ENCODE peak calls at places on chromosomes 11 and 22, in five cellular contexts. One of them, this sample, is unnamed.

GRCh38 chr11:129214710-129215295 is 22.7 kb upstream of the ARHGAP32 start:
- DNase-seq in K562: no peak
- DNase-seq in A549: no peak
- DNase-seq in HepG2: no peak
- DNase-seq in H1: no peak
- DNase-seq in this sample: no peak

GRCh38 chr11:35550374-35551036 is 25.1 kb upstream of the PAMR1 start:
- DNase-seq in K562: no peak
- DNase-seq in A549: no peak
- DNase-seq in HepG2: no peak
- DNase-seq in H1: no peak
- DNase-seq in this sample: no peak

GRCh38 chr22:20258584-20259335 is 9.4 kb downstream of the RTN4R start:
- DNase-seq in K562: peak; percentile 98
- DNase-seq in A549: no peak
- DNase-seq in HepG2: no peak
- DNase-seq in H1: no peak
- DNase-seq in this sample: no peak

GRCh38 chr11:122105009-122105828 is 10.8 kb downstream of the BLID start:
- DNase-seq in K562: no peak
- DNase-seq in A549: no peak
- DNase-seq in HepG2: no peak
- DNase-seq in H1: no peak
- DNase-seq in this sample: no peak

GRCh38 chr22:31279821-31280496 is 12.3 kb downstream of the PIK3IP1 start:
- DNase-seq in K562: no peak
- DNase-seq in A549: no peak
- DNase-seq in HepG2: no peak
- DNase-seq in H1: no peak
- DNase-seq in this sample: no peak

GRCh38 chr11:14934641-14935351 is 37.4 kb downstream of the CALCA start:
- DNase-seq in K562: no peak
- DNase-seq in A549: no peak
- DNase-seq in HepG2: no peak
- DNase-seq in H1: no peak
- DNase-seq in this sample: no peak

GRCh38 chr11:44505591-44506054 is 59.8 kb upstream of the CD82 start:
- DNase-seq in K562: no peak
- DNase-seq in A549: no peak
- DNase-seq in HepG2: no peak
- DNase-seq in H1: no peak
- DNase-seq in this sample: no peak

GRCh38 chr22:19882446-19883381 is 28.0 kb upstream of the GNB1L start:
- DNase-seq in K562: no peak
- DNase-seq in A549: no peak
- DNase-seq in HepG2: no peak
- DNase-seq in H1: peak; percentile 43
- DNase-seq in this sample: no peak

GRCh38 chr11:112355726-112356125 is 95.1 kb upstream of the PLET1 start:
- DNase-seq in K562: peak; percentile 40
- DNase-seq in A549: no peak
- DNase-seq in HepG2: no peak
- DNase-seq in H1: peak; percentile 56
- DNase-seq in this sample: no peak

GRCh38 chr11:134101292-134101691 is 32.4 kb downstream of the JAM3 start:
- DNase-seq in K562: no peak
- DNase-seq in A549: no peak
- DNase-seq in HepG2: no peak
- DNase-seq in H1: no peak
- DNase-seq in this sample: no peak

GRCh38 chr11:89293966-89294679 is 116.4 kb downstream of the TYR start:
- DNase-seq in K562: no peak
- DNase-seq in A549: no peak
- DNase-seq in HepG2: no peak
- DNase-seq in H1: peak; percentile 71
- DNase-seq in this sample: no peak

GRCh38 chr22:46105494-46106278 is 44.6 kb upstream of the PPARA start:
- DNase-seq in K562: no peak
- DNase-seq in A549: peak; percentile 62
- DNase-seq in HepG2: peak; percentile 87
- DNase-seq in H1: no peak
- DNase-seq in this sample: no peak

GRCh38 chr11:106956887-106957505 is 61.3 kb downstream of the GUCY1A2 start:
- DNase-seq in K562: no peak
- DNase-seq in A549: no peak
- DNase-seq in HepG2: no peak
- DNase-seq in H1: peak; percentile 62
- DNase-seq in this sample: no peak

GRCh38 chr22:35959121-35959800 is 69.4 kb downstream of the RBFOX2 start:
- DNase-seq in K562: no peak
- DNase-seq in A549: no peak
- DNase-seq in HepG2: no peak
- DNase-seq in H1: no peak
- DNase-seq in this sample: no peak

GRCh38 chr11:36131719-36132349 is 157.4 kb downstream of the COMMD9 start:
- DNase-seq in K562: peak; percentile 45
- DNase-seq in A549: no peak
- DNase-seq in HepG2: peak; percentile 20
- DNase-seq in H1: peak; percentile 66
- DNase-seq in this sample: no peak

GRCh38 chr22:34841321-34841901 is 224.5 kb upstream of the ISX start:
- DNase-seq in K562: no peak
- DNase-seq in A549: no peak
- DNase-seq in HepG2: no peak
- DNase-seq in H1: no peak
- DNase-seq in this sample: no peak

GRCh38 chr11:75056806-75057205 is 39.9 kb downstream of the OR2AT4 start:
- DNase-seq in K562: no peak
- DNase-seq in A549: no peak
- DNase-seq in HepG2: no peak
- DNase-seq in H1: no peak
- DNase-seq in this sample: no peak

GRCh38 chr22:18147791-18148507 is 2.0 kb upstream of the USP18 start:
- DNase-seq in K562: no peak
- DNase-seq in A549: no peak
- DNase-seq in HepG2: no peak
- DNase-seq in H1: no peak
- DNase-seq in this sample: no peak

GRCh38 chr11:100667449-100667848 is 19.6 kb upstream of the ARHGAP42 start:
- DNase-seq in K562: no peak
- DNase-seq in A549: no peak
- DNase-seq in HepG2: no peak
- DNase-seq in H1: no peak
- DNase-seq in this sample: no peak

GRCh38 chr11:100663996-100664395 is 23.1 kb upstream of the ARHGAP42 start:
- DNase-seq in K562: no peak
- DNase-seq in A549: no peak
- DNase-seq in HepG2: no peak
- DNase-seq in H1: no peak
- DNase-seq in this sample: no peak

GRCh38 chr11:100663583-100663982 is 23.5 kb upstream of the ARHGAP42 start:
- DNase-seq in K562: no peak
- DNase-seq in A549: no peak
- DNase-seq in HepG2: no peak
- DNase-seq in H1: no peak
- DNase-seq in this sample: no peak
- TF ChIP-seq HDAC2 in K562: no peak
- TF ChIP-seq HDAC2 in A549: no peak
- TF ChIP-seq HDAC2 in HepG2: no peak
- TF ChIP-seq HDAC2 in H1: no peak
- TF ChIP-seq HDAC2 in this sample: no peak

GRCh38 chr11:94960488-94960887 is 12.9 kb downstream of the CWC15 start:
- DNase-seq in K562: no peak
- DNase-seq in A549: no peak
- DNase-seq in HepG2: no peak
- DNase-seq in H1: no peak
- DNase-seq in this sample: no peak

GRCh38 chr11:94959179-94959578 is 14.2 kb downstream of the CWC15 start:
- DNase-seq in K562: no peak
- DNase-seq in A549: no peak
- DNase-seq in HepG2: no peak
- DNase-seq in H1: no peak
- DNase-seq in this sample: no peak

GRCh38 chr11:94961255-94961654 is 12.1 kb downstream of the CWC15 start:
- DNase-seq in K562: no peak
- DNase-seq in A549: no peak
- DNase-seq in HepG2: no peak
- DNase-seq in H1: no peak
- DNase-seq in this sample: no peak

GRCh38 chr11:94956963-94957362 is 16.4 kb downstream of the CWC15 start:
- DNase-seq in K562: no peak
- DNase-seq in A549: no peak
- DNase-seq in HepG2: no peak
- DNase-seq in H1: no peak
- DNase-seq in this sample: no peak

GRCh38 chr11:94958118-94958517 is 15.2 kb downstream of the CWC15 start:
- DNase-seq in K562: no peak
- DNase-seq in A549: no peak
- DNase-seq in HepG2: no peak
- DNase-seq in H1: no peak
- DNase-seq in this sample: no peak
- TF ChIP-seq HDAC2 in K562: no peak
- TF ChIP-seq HDAC2 in A549: no peak
- TF ChIP-seq HDAC2 in HepG2: no peak
- TF ChIP-seq HDAC2 in H1: no peak
- TF ChIP-seq HDAC2 in this sample: no peak

GRCh38 chr11:76153609-76153949 is 52.7 kb downstream of the WNT11 start:
- DNase-seq in K562: no peak
- DNase-seq in A549: no peak
- DNase-seq in HepG2: peak; percentile 49
- DNase-seq in H1: no peak
- DNase-seq in this sample: no peak
- TF ChIP-seq HDAC2 in K562: no peak
- TF ChIP-seq HDAC2 in A549: no peak
- TF ChIP-seq HDAC2 in HepG2: no peak
- TF ChIP-seq HDAC2 in H1: no peak
- TF ChIP-seq HDAC2 in this sample: no peak

GRCh38 chr11:131353761-131354160 is 16.7 kb upstream of the NTM start:
- DNase-seq in K562: no peak
- DNase-seq in A549: no peak
- DNase-seq in HepG2: no peak
- DNase-seq in H1: no peak
- DNase-seq in this sample: no peak
- TF ChIP-seq HDAC2 in K562: no peak
- TF ChIP-seq HDAC2 in A549: no peak
- TF ChIP-seq HDAC2 in HepG2: no peak
- TF ChIP-seq HDAC2 in H1: no peak
- TF ChIP-seq HDAC2 in this sample: no peak

GRCh38 chr11:83195176-83195531 is 1.6 kb downstream of the ANKRD42 start:
- DNase-seq in K562: no peak
- DNase-seq in A549: peak; percentile 28
- DNase-seq in HepG2: no peak
- DNase-seq in H1: no peak
- DNase-seq in this sample: no peak
- TF ChIP-seq HDAC2 in K562: no peak
- TF ChIP-seq HDAC2 in A549: no peak
- TF ChIP-seq HDAC2 in HepG2: no peak
- TF ChIP-seq HDAC2 in H1: no peak
- TF ChIP-seq HDAC2 in this sample: no peak